ENCODE peak calls at places on chromosomes 1 and 21, in seven cellular contexts. Y is substantia nigra, T is PC-3, O is body of pancreas, D is heart right ventricle, A is GM23248, F is K562. U is an unnamed sample.

GRCh38 chr1:75630004-75630403 is 19.1 kb upstream of the SLC44A5 start:
- DNase-seq in Y (no peak), T (no peak), O (no peak), D (no peak), A (no peak), F (no peak), U (no peak)

GRCh38 chr1:244214009-244214967 is 163.2 kb downstream of the ZBTB18 start:
- DNase-seq in Y (no peak), T (peak), O (no peak), D (no peak), A (no peak), F (no peak), U (peak)

GRCh38 chr1:24872446-24872845 is 57.6 kb downstream of the RUNX3 start:
- DNase-seq in Y (peak), T (no peak), O (no peak), D (peak), A (no peak), F (no peak), U (no peak)

GRCh38 chr21:36385909-36386642 is 884 bp downstream of the CHAF1B start:
- DNase-seq in Y (no peak), T (peak), O (no peak), D (no peak), A (peak), F (no peak), U (no peak)

GRCh38 chr1:89260042-89260441 is 12.6 kb downstream of the GBP5 start:
- DNase-seq in Y (no peak), T (no peak), O (no peak), D (no peak), A (no peak), F (no peak), U (no peak)

GRCh38 chr1:245825128-245825901 is 670.5 kb downstream of the KIF26B start:
- DNase-seq in Y (no peak), T (peak), O (no peak), D (peak), A (peak), F (no peak), U (no peak)

GRCh38 chr1:56169856-56170255 is 409.5 kb downstream of the PLPP3 start:
- DNase-seq in Y (no peak), T (peak), O (no peak), D (no peak), A (peak), F (no peak), U (no peak)

GRCh38 chr1:59703918-59704378 is 110.8 kb upstream of the HOOK1 start:
- DNase-seq in Y (no peak), T (no peak), O (no peak), D (no peak), A (no peak), F (no peak), U (no peak)

GRCh38 chr1:31335007-31335406 is 37.9 kb downstream of the FABP3 start:
- DNase-seq in Y (no peak), T (peak), O (no peak), D (no peak), A (peak), F (peak), U (no peak)

GRCh38 chr21:38236232-38236631 is 20.6 kb upstream of the KCNJ15 start:
- DNase-seq in Y (no peak), T (peak), O (no peak), D (no peak), A (peak), F (no peak), U (no peak)

GRCh38 chr1:4172659-4173599 is 272.9 kb upstream of the C1orf174 start:
- DNase-seq in Y (peak), T (peak), O (peak), D (no peak), A (no peak), F (peak), U (no peak)

GRCh38 chr1:178529364-178530036 is 16.6 kb downstream of the TEX35 start:
- DNase-seq in Y (no peak), T (no peak), O (no peak), D (no peak), A (no peak), F (no peak), U (no peak)

GRCh38 chr1:214332950-214333798 is 52.2 kb downstream of the SMYD2 start:
- DNase-seq in Y (peak), T (peak), O (peak), D (peak), A (peak), F (peak), U (no peak)

GRCh38 chr1:159935719-159936283 is 9.6 kb downstream of the IGSF9 start:
- DNase-seq in Y (no peak), T (no peak), O (no peak), D (no peak), A (peak), F (no peak), U (no peak)

GRCh38 chr1:231106347-231106746 is 55.5 kb upstream of the TRIM67 start:
- DNase-seq in Y (no peak), T (peak), O (no peak), D (no peak), A (no peak), F (no peak), U (no peak)

GRCh38 chr1:160608057-160608456 is 28.8 kb upstream of the CD84 start:
- DNase-seq in Y (no peak), T (no peak), O (no peak), D (no peak), A (no peak), F (no peak), U (no peak)

GRCh38 chr1:185238447-185238846 is 78.6 kb downstream of the IVNS1ABP start:
- DNase-seq in Y (no peak), T (peak), O (no peak), D (no peak), A (peak), F (peak), U (no peak)

GRCh38 chr1:23779826-23780371 is 1.7 kb downstream of the PITHD1 start:
- DNase-seq in Y (no peak), T (peak), O (no peak), D (no peak), A (peak), F (peak), U (no peak)

GRCh38 chr1:210535796-210536195 is 207.1 kb downstream of the HHAT start:
- DNase-seq in Y (no peak), T (no peak), O (no peak), D (no peak), A (no peak), F (no peak), U (no peak)

GRCh38 chr21:16389622-16390021 is 659.8 kb downstream of the USP25 start:
- DNase-seq in Y (no peak), T (no peak), O (no peak), D (no peak), A (no peak), F (no peak), U (no peak)

GRCh38 chr21:34592573-34592972 is 22.3 kb downstream of the RCAN1 start:
- DNase-seq in Y (no peak), T (no peak), O (no peak), D (no peak), A (no peak), F (no peak), U (no peak)
- H3K27ac ChIP-seq in Y (no peak), T (no peak), O (peak), D (peak), A (no peak), F (no peak), U (no peak)

GRCh38 chr1:228108742-228109072 is 392 bp downstream of the MRPL55 start:
- DNase-seq in Y (no peak), T (no peak), O (no peak), D (no peak), A (no peak), F (no peak), U (no peak)

GRCh38 chr1:228109962-228110488 is 926 bp upstream of the MRPL55 start:
- DNase-seq in Y (no peak), T (peak), O (no peak), D (no peak), A (peak), F (no peak), U (no peak)

GRCh38 chr1:228110536-228110935 is 1.4 kb upstream of the MRPL55 start:
- DNase-seq in Y (no peak), T (no peak), O (no peak), D (no peak), A (no peak), F (no peak), U (no peak)

GRCh38 chr1:228108055-228108690 is 926 bp downstream of the MRPL55 start:
- DNase-seq in Y (no peak), T (no peak), O (no peak), D (no peak), A (no peak), F (no peak), U (no peak)

DNA sequence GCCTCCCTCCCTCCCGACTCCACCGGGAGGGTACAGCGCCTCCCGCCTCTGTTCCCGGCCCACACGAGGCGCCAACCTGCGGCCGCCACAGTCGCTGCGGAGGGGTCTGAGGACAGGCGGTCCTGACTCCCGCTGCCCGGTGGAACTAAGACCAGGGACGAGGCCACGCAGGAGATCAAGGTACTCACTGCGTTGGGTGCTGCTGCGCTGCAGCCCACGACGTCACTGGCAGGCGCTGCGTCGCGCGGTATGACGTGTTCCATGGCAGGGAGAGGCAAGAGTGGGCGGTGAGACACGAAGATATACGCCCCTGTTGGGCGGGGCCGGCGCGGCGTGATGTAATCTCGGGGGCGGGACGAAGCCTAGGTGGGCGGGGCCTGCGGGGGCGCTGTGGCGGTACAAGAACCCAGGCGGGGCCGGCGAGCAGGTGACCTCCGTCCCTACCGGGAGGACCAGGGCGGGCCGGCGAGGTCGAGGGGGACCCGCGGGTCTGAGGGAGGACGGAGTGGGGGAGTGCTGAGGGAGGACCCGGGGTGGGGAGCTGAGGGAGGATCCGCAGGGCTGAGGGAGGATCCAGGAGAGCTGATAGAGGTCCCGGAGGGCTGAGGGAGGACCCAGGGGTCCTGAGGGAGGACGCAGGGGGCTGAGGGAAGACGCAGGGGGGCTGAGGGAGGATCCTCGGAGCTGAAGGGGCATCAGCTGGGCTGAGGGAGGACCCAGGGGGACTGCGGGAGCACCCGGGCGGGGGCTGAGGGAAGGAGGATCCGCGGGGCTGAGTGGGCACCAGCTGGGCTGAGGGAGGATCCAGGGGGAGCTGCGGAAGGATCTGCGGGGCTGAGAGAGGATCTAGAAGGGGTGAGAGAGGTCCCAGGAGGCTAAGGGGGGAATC is at the start of gene MRPL55:
- DNase-seq in Y (peak), T (peak), O (peak), D (peak), A (peak), F (peak), U (peak)
- H3K27ac ChIP-seq in Y (peak), T (peak), O (peak), D (peak), A (peak), F (peak), U (peak)

GRCh38 chr1:78834201-78834741 is 172.3 kb downstream of the ADGRL4 start:
- DNase-seq in Y (no peak), T (peak), O (no peak), D (no peak), A (no peak), F (no peak), U (no peak)

GRCh38 chr1:78830321-78830720 is 176.2 kb downstream of the ADGRL4 start:
- DNase-seq in Y (no peak), T (peak), O (no peak), D (no peak), A (no peak), F (no peak), U (no peak)

GRCh38 chr1:78831731-78832360 is 174.7 kb downstream of the ADGRL4 start:
- DNase-seq in Y (no peak), T (peak), O (no peak), D (no peak), A (peak), F (no peak), U (peak)

GRCh38 chr1:78836736-78837135 is 169.8 kb downstream of the ADGRL4 start:
- DNase-seq in Y (no peak), T (no peak), O (no peak), D (no peak), A (peak), F (no peak), U (no peak)

GRCh38 chr1:78833491-78833890 is 173.0 kb downstream of the ADGRL4 start:
- DNase-seq in Y (no peak), T (peak), O (no peak), D (no peak), A (peak), F (no peak), U (peak)
- H3K27ac ChIP-seq in Y (no peak), T (peak), O (no peak), D (no peak), A (peak), F (no peak), U (peak)

GRCh38 chr1:175857756-175858155 is 114.4 kb upstream of the TNR start:
- DNase-seq in Y (peak), T (no peak), O (no peak), D (no peak), A (no peak), F (no peak), U (no peak)

GRCh38 chr1:175848329-175848728 is 104.9 kb upstream of the TNR start:
- DNase-seq in Y (no peak), T (no peak), O (no peak), D (no peak), A (no peak), F (no peak), U (no peak)

DNA sequence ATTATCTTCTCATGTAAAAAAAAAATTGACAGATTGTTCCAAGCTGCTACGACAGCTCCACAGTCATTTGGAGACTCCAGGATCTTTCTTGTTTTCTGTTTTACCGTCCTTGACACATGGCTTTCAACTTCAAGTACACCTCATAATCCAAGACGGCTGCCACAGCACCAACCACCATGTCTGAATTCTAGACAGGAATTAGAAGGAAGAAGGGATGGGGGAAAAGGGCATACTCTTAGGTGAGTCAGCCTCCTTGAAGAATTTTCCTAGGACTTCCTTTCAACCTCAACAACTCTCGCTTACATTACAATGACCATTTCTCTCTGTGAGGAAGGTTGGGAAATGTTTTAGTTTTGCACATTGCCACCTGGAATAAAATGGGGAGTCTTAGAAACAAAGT is 110.3 kb upstream of the TNR start:
- DNase-seq in Y (no peak), T (no peak), O (no peak), D (no peak), A (no peak), F (no peak), U (no peak)
- H3K27ac ChIP-seq in Y (no peak), T (no peak), O (no peak), D (no peak), A (no peak), F (no peak), U (no peak)

DNA sequence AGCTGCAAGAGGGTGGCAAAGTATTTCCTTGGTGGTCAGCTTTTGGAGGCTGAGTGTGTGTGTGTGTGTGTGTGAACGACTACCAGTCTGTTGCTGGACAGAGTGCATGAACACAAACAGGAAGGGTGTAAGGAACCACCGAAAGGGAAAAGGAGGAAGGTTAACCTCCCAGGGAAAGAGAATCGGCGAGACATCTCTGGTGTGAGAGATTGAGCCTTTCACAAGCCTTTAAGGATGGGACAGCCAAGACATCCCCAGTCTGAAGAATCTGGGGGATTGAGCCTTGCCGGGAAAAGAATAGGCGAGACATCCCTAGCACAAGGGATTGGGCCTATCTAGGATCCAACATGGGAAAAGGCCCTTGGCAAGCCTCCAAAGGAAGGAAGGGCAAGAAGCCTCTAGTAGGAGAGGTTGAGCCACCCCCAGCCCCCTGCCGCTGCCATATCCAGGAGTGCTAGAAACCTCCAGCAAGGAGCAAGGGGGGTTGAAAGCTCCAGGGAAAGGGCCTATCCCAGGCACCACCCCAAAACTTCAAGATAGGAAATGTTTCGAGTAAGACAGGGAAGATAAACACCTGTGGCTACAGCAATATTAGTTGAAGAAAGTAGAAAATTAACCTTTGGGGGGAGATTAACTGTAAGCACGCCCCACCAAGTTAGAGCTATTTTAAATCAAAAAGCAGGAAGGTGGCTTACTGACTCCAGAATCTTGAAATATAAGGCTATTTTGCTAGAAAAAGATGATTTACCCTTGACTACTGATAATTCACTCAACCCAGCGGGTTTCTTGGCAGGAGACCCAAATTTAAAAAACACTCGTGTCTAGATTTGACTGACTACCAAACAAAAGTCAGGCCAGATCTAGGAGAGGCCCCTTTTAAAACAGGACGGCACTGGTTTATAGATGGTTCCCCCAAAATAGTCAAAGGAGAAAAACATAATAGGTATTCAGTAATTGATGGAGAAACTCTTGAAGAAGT is 3.2 kb downstream of the TEX50 start:
- DNase-seq in Y (no peak), T (no peak), O (peak), D (no peak), A (no peak), F (no peak), U (no peak)
- H3K27ac ChIP-seq in Y (no peak), T (no peak), O (peak), D (no peak), A (no peak), F (no peak), U (peak)

GRCh38 chr1:206866062-206866461 is 639 bp downstream of the IL20 start:
- DNase-seq in Y (no peak), T (peak), O (no peak), D (no peak), A (peak), F (no peak), U (no peak)
- H3K27ac ChIP-seq in Y (no peak), T (no peak), O (no peak), D (no peak), A (no peak), F (no peak), U (no peak)

GRCh38 chr1:246947255-246947654 is 15.5 kb upstream of the AHCTF1 start:
- DNase-seq in Y (peak), T (peak), O (peak), D (peak), A (peak), F (no peak), U (no peak)

GRCh38 chr1:246951413-246951812 is 19.7 kb upstream of the AHCTF1 start:
- DNase-seq in Y (no peak), T (no peak), O (no peak), D (no peak), A (no peak), F (no peak), U (no peak)

DNA sequence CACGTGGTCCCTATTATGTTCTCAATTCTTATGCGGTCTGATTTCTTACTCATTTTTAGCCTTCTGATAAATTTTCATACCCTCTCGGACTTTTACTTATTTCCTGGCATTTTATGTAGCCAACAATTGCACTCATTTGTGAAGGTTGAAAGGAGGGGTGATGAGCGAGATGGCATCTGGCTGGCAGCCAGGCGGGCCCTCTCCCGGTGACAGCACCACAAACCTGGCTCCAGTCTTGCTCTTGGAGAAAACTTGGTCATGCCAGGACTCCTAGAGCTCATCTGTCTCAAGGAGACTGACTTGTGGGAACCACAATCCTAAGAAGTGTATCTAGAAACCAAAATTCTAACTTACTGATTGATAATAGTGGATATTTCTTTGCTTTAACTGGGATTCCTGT is 14.6 kb upstream of the AHCTF1 start:
- DNase-seq in Y (no peak), T (no peak), O (no peak), D (no peak), A (no peak), F (no peak), U (no peak)
- H3K27ac ChIP-seq in Y (no peak), T (no peak), O (no peak), D (peak), A (no peak), F (no peak), U (no peak)

GRCh38 chr1:201459775-201460174 is 9.2 kb downstream of the PHLDA3 start:
- DNase-seq in Y (no peak), T (peak), O (no peak), D (no peak), A (no peak), F (no peak), U (no peak)

GRCh38 chr1:201463071-201463552 is 5.9 kb downstream of the PHLDA3 start:
- DNase-seq in Y (peak), T (peak), O (peak), D (no peak), A (peak), F (no peak), U (no peak)

GRCh38 chr1:201461783-201462441 is 7.1 kb downstream of the PHLDA3 start:
- DNase-seq in Y (peak), T (peak), O (peak), D (peak), A (peak), F (peak), U (peak)

GRCh38 chr1:201460783-201461182 is 8.2 kb downstream of the PHLDA3 start:
- DNase-seq in Y (no peak), T (no peak), O (no peak), D (no peak), A (no peak), F (no peak), U (no peak)

DNA sequence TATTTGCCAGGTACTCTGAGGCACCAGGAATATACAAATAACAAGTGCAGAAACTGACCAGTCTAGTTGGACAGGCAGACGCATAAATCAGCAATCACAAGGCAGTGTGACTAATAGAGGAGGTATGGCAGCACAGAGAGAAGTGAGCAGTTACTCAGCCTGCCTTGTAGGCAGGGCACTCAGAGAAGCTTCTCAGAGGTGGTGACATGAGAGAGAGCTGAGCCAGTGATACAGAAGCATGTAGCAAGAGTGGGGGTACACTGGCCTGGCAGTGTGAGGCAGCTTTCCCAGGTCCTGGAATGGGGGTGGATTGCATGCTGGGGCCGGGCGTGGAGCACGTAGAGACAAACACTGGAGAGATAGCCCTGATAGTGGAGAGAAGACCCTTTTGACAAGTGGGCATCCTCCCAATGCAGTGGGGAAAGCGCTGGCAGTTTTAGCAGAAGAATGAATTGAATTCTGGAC is 7.8 kb downstream of the PHLDA3 start:
- DNase-seq in Y (no peak), T (peak), O (peak), D (no peak), A (peak), F (peak), U (peak)
- H3K27ac ChIP-seq in Y (peak), T (peak), O (peak), D (peak), A (peak), F (peak), U (peak)

GRCh38 chr1:158283965-158284364 is 5.8 kb upstream of the CD1C start:
- DNase-seq in Y (no peak), T (no peak), O (no peak), D (no peak), A (no peak), F (no peak), U (no peak)
- H3K27ac ChIP-seq in Y (no peak), T (no peak), O (no peak), D (no peak), A (no peak), F (no peak), U (no peak)

U was measured in epithelial cell of prostate.